ENCODE peak calls at places on chromosomes 11 and 22, in nine cellular contexts. One of them, this sample, is unnamed.

GRCh38 chr11:44316388-44317240 is 6.7 kb upstream of the ALX4 start:
- DNase-seq in kidney: peak; percentile 69
- DNase-seq in GM03348: no peak
- DNase-seq in activated T-cell treated with anti-CD3 and anti-CD28 coated beads, Interleukin-2, amount 50 U/mL, for 72 hours: no peak
- DNase-seq in stimulated activated CD4-positive, alpha-beta T cell treated with anti-CD3 and anti-CD28 coated beads, Interleukin-1b, Interleukin-23, amount 100 ng/mL, for 24 hours: no peak
- DNase-seq in HTR-8/SVneo: no peak
- DNase-seq in MM.1S: no peak
- DNase-seq in Right ventricle myocardium superior: no peak
- DNase-seq in effector CD4-positive, alpha-beta T cell: no peak
- DNase-seq in this sample: no peak

GRCh38 chr22:48347311-48347710 is 1480.4 kb downstream of the BRD1 start:
- DNase-seq in kidney: peak; percentile 29
- DNase-seq in GM03348: no peak
- DNase-seq in activated T-cell treated with anti-CD3 and anti-CD28 coated beads, Interleukin-2, amount 50 U/mL, for 72 hours: no peak
- DNase-seq in stimulated activated CD4-positive, alpha-beta T cell treated with anti-CD3 and anti-CD28 coated beads, Interleukin-1b, Interleukin-23, amount 100 ng/mL, for 24 hours: no peak
- DNase-seq in HTR-8/SVneo: no peak
- DNase-seq in MM.1S: no peak
- DNase-seq in Right ventricle myocardium superior: peak; percentile 13
- DNase-seq in effector CD4-positive, alpha-beta T cell: no peak
- DNase-seq in this sample: no peak

GRCh38 chr11:35030716-35031213 is 108.2 kb upstream of the CD44 start:
- DNase-seq in kidney: no peak
- DNase-seq in GM03348: peak; percentile 81
- DNase-seq in activated T-cell treated with anti-CD3 and anti-CD28 coated beads, Interleukin-2, amount 50 U/mL, for 72 hours: peak; percentile 31
- DNase-seq in stimulated activated CD4-positive, alpha-beta T cell treated with anti-CD3 and anti-CD28 coated beads, Interleukin-1b, Interleukin-23, amount 100 ng/mL, for 24 hours: no peak
- DNase-seq in HTR-8/SVneo: peak; percentile 75
- DNase-seq in MM.1S: no peak
- DNase-seq in Right ventricle myocardium superior: peak; percentile 53
- DNase-seq in effector CD4-positive, alpha-beta T cell: peak; percentile 41
- DNase-seq in this sample: no peak

GRCh38 chr11:118912742-118913410 is 12.8 kb downstream of the BCL9L start:
- DNase-seq in kidney: peak; percentile 75
- DNase-seq in GM03348: no peak
- DNase-seq in activated T-cell treated with anti-CD3 and anti-CD28 coated beads, Interleukin-2, amount 50 U/mL, for 72 hours: no peak
- DNase-seq in stimulated activated CD4-positive, alpha-beta T cell treated with anti-CD3 and anti-CD28 coated beads, Interleukin-1b, Interleukin-23, amount 100 ng/mL, for 24 hours: no peak
- DNase-seq in HTR-8/SVneo: no peak
- DNase-seq in MM.1S: no peak
- DNase-seq in Right ventricle myocardium superior: no peak
- DNase-seq in effector CD4-positive, alpha-beta T cell: no peak
- DNase-seq in this sample: no peak

GRCh38 chr11:56624661-56625110 is 10.0 kb upstream of the OR5M1 start:
- DNase-seq in kidney: no peak
- DNase-seq in GM03348: peak; percentile 74
- DNase-seq in activated T-cell treated with anti-CD3 and anti-CD28 coated beads, Interleukin-2, amount 50 U/mL, for 72 hours: no peak
- DNase-seq in stimulated activated CD4-positive, alpha-beta T cell treated with anti-CD3 and anti-CD28 coated beads, Interleukin-1b, Interleukin-23, amount 100 ng/mL, for 24 hours: no peak
- DNase-seq in HTR-8/SVneo: peak; percentile 12
- DNase-seq in MM.1S: peak; percentile 39
- DNase-seq in Right ventricle myocardium superior: no peak
- DNase-seq in effector CD4-positive, alpha-beta T cell: no peak
- DNase-seq in this sample: no peak

GRCh38 chr11:117427356-117427874 is 99.8 kb downstream of the CEP164 start:
- DNase-seq in kidney: peak; percentile 32
- DNase-seq in GM03348: no peak
- DNase-seq in activated T-cell treated with anti-CD3 and anti-CD28 coated beads, Interleukin-2, amount 50 U/mL, for 72 hours: no peak
- DNase-seq in stimulated activated CD4-positive, alpha-beta T cell treated with anti-CD3 and anti-CD28 coated beads, Interleukin-1b, Interleukin-23, amount 100 ng/mL, for 24 hours: no peak
- DNase-seq in HTR-8/SVneo: no peak
- DNase-seq in MM.1S: no peak
- DNase-seq in Right ventricle myocardium superior: no peak
- DNase-seq in effector CD4-positive, alpha-beta T cell: no peak
- DNase-seq in this sample: no peak

GRCh38 chr22:43433904-43434600 is 22.2 kb downstream of the MPPED1 start:
- DNase-seq in kidney: peak; percentile 35
- DNase-seq in GM03348: no peak
- DNase-seq in activated T-cell treated with anti-CD3 and anti-CD28 coated beads, Interleukin-2, amount 50 U/mL, for 72 hours: no peak
- DNase-seq in stimulated activated CD4-positive, alpha-beta T cell treated with anti-CD3 and anti-CD28 coated beads, Interleukin-1b, Interleukin-23, amount 100 ng/mL, for 24 hours: no peak
- DNase-seq in HTR-8/SVneo: no peak
- DNase-seq in MM.1S: no peak
- DNase-seq in Right ventricle myocardium superior: no peak
- DNase-seq in effector CD4-positive, alpha-beta T cell: no peak
- DNase-seq in this sample: no peak

GRCh38 chr11:66840317-66841091 is 2.7 kb upstream of the RCE1 start:
- DNase-seq in kidney: peak; percentile 27
- DNase-seq in GM03348: no peak
- DNase-seq in activated T-cell treated with anti-CD3 and anti-CD28 coated beads, Interleukin-2, amount 50 U/mL, for 72 hours: no peak
- DNase-seq in stimulated activated CD4-positive, alpha-beta T cell treated with anti-CD3 and anti-CD28 coated beads, Interleukin-1b, Interleukin-23, amount 100 ng/mL, for 24 hours: no peak
- DNase-seq in HTR-8/SVneo: no peak
- DNase-seq in MM.1S: no peak
- DNase-seq in Right ventricle myocardium superior: no peak
- DNase-seq in effector CD4-positive, alpha-beta T cell: no peak
- DNase-seq in this sample: no peak

GRCh38 chr11:64771861-64772260 is 6.5 kb downstream of the SF1 start:
- DNase-seq in kidney: no peak
- DNase-seq in GM03348: no peak
- DNase-seq in activated T-cell treated with anti-CD3 and anti-CD28 coated beads, Interleukin-2, amount 50 U/mL, for 72 hours: no peak
- DNase-seq in stimulated activated CD4-positive, alpha-beta T cell treated with anti-CD3 and anti-CD28 coated beads, Interleukin-1b, Interleukin-23, amount 100 ng/mL, for 24 hours: no peak
- DNase-seq in HTR-8/SVneo: no peak
- DNase-seq in MM.1S: no peak
- DNase-seq in Right ventricle myocardium superior: no peak
- DNase-seq in effector CD4-positive, alpha-beta T cell: no peak
- DNase-seq in this sample: no peak

GRCh38 chr22:45877651-45878050 is 99.3 kb downstream of the WNT7B start:
- DNase-seq in kidney: no peak
- DNase-seq in GM03348: no peak
- DNase-seq in activated T-cell treated with anti-CD3 and anti-CD28 coated beads, Interleukin-2, amount 50 U/mL, for 72 hours: no peak
- DNase-seq in stimulated activated CD4-positive, alpha-beta T cell treated with anti-CD3 and anti-CD28 coated beads, Interleukin-1b, Interleukin-23, amount 100 ng/mL, for 24 hours: no peak
- DNase-seq in HTR-8/SVneo: no peak
- DNase-seq in MM.1S: no peak
- DNase-seq in Right ventricle myocardium superior: no peak
- DNase-seq in effector CD4-positive, alpha-beta T cell: no peak
- DNase-seq in this sample: no peak

GRCh38 chr11:131297441-131297840 is 73.0 kb upstream of the NTM start:
- DNase-seq in kidney: no peak
- DNase-seq in GM03348: no peak
- DNase-seq in activated T-cell treated with anti-CD3 and anti-CD28 coated beads, Interleukin-2, amount 50 U/mL, for 72 hours: no peak
- DNase-seq in stimulated activated CD4-positive, alpha-beta T cell treated with anti-CD3 and anti-CD28 coated beads, Interleukin-1b, Interleukin-23, amount 100 ng/mL, for 24 hours: no peak
- DNase-seq in HTR-8/SVneo: no peak
- DNase-seq in MM.1S: no peak
- DNase-seq in Right ventricle myocardium superior: no peak
- DNase-seq in effector CD4-positive, alpha-beta T cell: no peak
- DNase-seq in this sample: no peak

GRCh38 chr11:63614136-63614664 is at the start of gene PLAAT3:
- DNase-seq in kidney: peak; percentile 94
- DNase-seq in GM03348: peak; percentile 79
- DNase-seq in activated T-cell treated with anti-CD3 and anti-CD28 coated beads, Interleukin-2, amount 50 U/mL, for 72 hours: peak; percentile 55
- DNase-seq in stimulated activated CD4-positive, alpha-beta T cell treated with anti-CD3 and anti-CD28 coated beads, Interleukin-1b, Interleukin-23, amount 100 ng/mL, for 24 hours: no peak
- DNase-seq in HTR-8/SVneo: peak; percentile 41
- DNase-seq in MM.1S: peak; percentile 35
- DNase-seq in Right ventricle myocardium superior: peak; percentile 93
- DNase-seq in effector CD4-positive, alpha-beta T cell: peak; percentile 10
- DNase-seq in this sample: no peak

GRCh38 chr22:17695986-17696385 is 57.4 kb downstream of the BCL2L13 start:
- DNase-seq in kidney: no peak
- DNase-seq in GM03348: no peak
- DNase-seq in activated T-cell treated with anti-CD3 and anti-CD28 coated beads, Interleukin-2, amount 50 U/mL, for 72 hours: no peak
- DNase-seq in stimulated activated CD4-positive, alpha-beta T cell treated with anti-CD3 and anti-CD28 coated beads, Interleukin-1b, Interleukin-23, amount 100 ng/mL, for 24 hours: no peak
- DNase-seq in HTR-8/SVneo: no peak
- DNase-seq in MM.1S: no peak
- DNase-seq in Right ventricle myocardium superior: no peak
- DNase-seq in effector CD4-positive, alpha-beta T cell: no peak
- DNase-seq in this sample: no peak

GRCh38 chr11:134045799-134046635 is 22.9 kb upstream of the JAM3 start:
- DNase-seq in kidney: no peak
- DNase-seq in GM03348: no peak
- DNase-seq in activated T-cell treated with anti-CD3 and anti-CD28 coated beads, Interleukin-2, amount 50 U/mL, for 72 hours: peak; percentile 48
- DNase-seq in stimulated activated CD4-positive, alpha-beta T cell treated with anti-CD3 and anti-CD28 coated beads, Interleukin-1b, Interleukin-23, amount 100 ng/mL, for 24 hours: no peak
- DNase-seq in HTR-8/SVneo: no peak
- DNase-seq in MM.1S: no peak
- DNase-seq in Right ventricle myocardium superior: peak; percentile 62
- DNase-seq in effector CD4-positive, alpha-beta T cell: no peak
- DNase-seq in this sample: no peak

GRCh38 chr11:65493367-65494176 is 5.3 kb upstream of the MALAT1 start:
- DNase-seq in kidney: peak; percentile 87
- DNase-seq in GM03348: peak; percentile 75
- DNase-seq in activated T-cell treated with anti-CD3 and anti-CD28 coated beads, Interleukin-2, amount 50 U/mL, for 72 hours: no peak
- DNase-seq in stimulated activated CD4-positive, alpha-beta T cell treated with anti-CD3 and anti-CD28 coated beads, Interleukin-1b, Interleukin-23, amount 100 ng/mL, for 24 hours: no peak
- DNase-seq in HTR-8/SVneo: peak; percentile 76
- DNase-seq in MM.1S: no peak
- DNase-seq in Right ventricle myocardium superior: peak; percentile 73
- DNase-seq in effector CD4-positive, alpha-beta T cell: no peak
- DNase-seq in this sample: no peak

GRCh38 chr22:29157759-29158535 is 47.7 kb upstream of the EMID1 start:
- DNase-seq in kidney: peak; percentile 29
- DNase-seq in GM03348: no peak
- DNase-seq in activated T-cell treated with anti-CD3 and anti-CD28 coated beads, Interleukin-2, amount 50 U/mL, for 72 hours: no peak
- DNase-seq in stimulated activated CD4-positive, alpha-beta T cell treated with anti-CD3 and anti-CD28 coated beads, Interleukin-1b, Interleukin-23, amount 100 ng/mL, for 24 hours: no peak
- DNase-seq in HTR-8/SVneo: no peak
- DNase-seq in MM.1S: no peak
- DNase-seq in Right ventricle myocardium superior: no peak
- DNase-seq in effector CD4-positive, alpha-beta T cell: no peak
- DNase-seq in this sample: no peak

GRCh38 chr11:74388678-74389327 is 9.4 kb downstream of the PGM2L1 start:
- DNase-seq in kidney: no peak
- DNase-seq in GM03348: peak; percentile 57
- DNase-seq in activated T-cell treated with anti-CD3 and anti-CD28 coated beads, Interleukin-2, amount 50 U/mL, for 72 hours: peak; percentile 73
- DNase-seq in stimulated activated CD4-positive, alpha-beta T cell treated with anti-CD3 and anti-CD28 coated beads, Interleukin-1b, Interleukin-23, amount 100 ng/mL, for 24 hours: peak; percentile 43
- DNase-seq in HTR-8/SVneo: peak; percentile 54
- DNase-seq in MM.1S: peak; percentile 74
- DNase-seq in Right ventricle myocardium superior: no peak
- DNase-seq in effector CD4-positive, alpha-beta T cell: peak; percentile 71
- DNase-seq in this sample: no peak

GRCh38 chr11:122743949-122744876 is 88.7 kb downstream of the UBASH3B start:
- DNase-seq in kidney: no peak
- DNase-seq in GM03348: no peak
- DNase-seq in activated T-cell treated with anti-CD3 and anti-CD28 coated beads, Interleukin-2, amount 50 U/mL, for 72 hours: peak; percentile 88
- DNase-seq in stimulated activated CD4-positive, alpha-beta T cell treated with anti-CD3 and anti-CD28 coated beads, Interleukin-1b, Interleukin-23, amount 100 ng/mL, for 24 hours: peak; percentile 59
- DNase-seq in HTR-8/SVneo: no peak
- DNase-seq in MM.1S: peak; percentile 80
- DNase-seq in Right ventricle myocardium superior: no peak
- DNase-seq in effector CD4-positive, alpha-beta T cell: peak; percentile 61
- DNase-seq in this sample: no peak

GRCh38 chr11:2139691-2140337 is 625 bp upstream of the IGF2 start:
- DNase-seq in kidney: peak; percentile 70
- DNase-seq in GM03348: no peak
- DNase-seq in activated T-cell treated with anti-CD3 and anti-CD28 coated beads, Interleukin-2, amount 50 U/mL, for 72 hours: no peak
- DNase-seq in stimulated activated CD4-positive, alpha-beta T cell treated with anti-CD3 and anti-CD28 coated beads, Interleukin-1b, Interleukin-23, amount 100 ng/mL, for 24 hours: no peak
- DNase-seq in HTR-8/SVneo: no peak
- DNase-seq in MM.1S: no peak
- DNase-seq in Right ventricle myocardium superior: peak; percentile 35
- DNase-seq in effector CD4-positive, alpha-beta T cell: no peak
- DNase-seq in this sample: no peak

GRCh38 chr11:10900686-10901415 is 43.0 kb upstream of the ZBED5 start:
- DNase-seq in kidney: no peak
- DNase-seq in GM03348: peak; percentile 25
- DNase-seq in activated T-cell treated with anti-CD3 and anti-CD28 coated beads, Interleukin-2, amount 50 U/mL, for 72 hours: no peak
- DNase-seq in stimulated activated CD4-positive, alpha-beta T cell treated with anti-CD3 and anti-CD28 coated beads, Interleukin-1b, Interleukin-23, amount 100 ng/mL, for 24 hours: no peak
- DNase-seq in HTR-8/SVneo: peak; percentile 8
- DNase-seq in MM.1S: no peak
- DNase-seq in Right ventricle myocardium superior: no peak
- DNase-seq in effector CD4-positive, alpha-beta T cell: no peak
- DNase-seq in this sample: no peak

GRCh38 chr11:35227551-35228341 is 88.8 kb downstream of the CD44 start:
- DNase-seq in kidney: no peak
- DNase-seq in GM03348: no peak
- DNase-seq in activated T-cell treated with anti-CD3 and anti-CD28 coated beads, Interleukin-2, amount 50 U/mL, for 72 hours: no peak
- DNase-seq in stimulated activated CD4-positive, alpha-beta T cell treated with anti-CD3 and anti-CD28 coated beads, Interleukin-1b, Interleukin-23, amount 100 ng/mL, for 24 hours: no peak
- DNase-seq in HTR-8/SVneo: no peak
- DNase-seq in MM.1S: no peak
- DNase-seq in Right ventricle myocardium superior: no peak
- DNase-seq in effector CD4-positive, alpha-beta T cell: no peak
- DNase-seq in this sample: no peak

GRCh38 chr11:13984616-13985474 is 22.3 kb downstream of the SPON1 start:
- DNase-seq in kidney: no peak
- DNase-seq in GM03348: peak; percentile 27
- DNase-seq in activated T-cell treated with anti-CD3 and anti-CD28 coated beads, Interleukin-2, amount 50 U/mL, for 72 hours: no peak
- DNase-seq in stimulated activated CD4-positive, alpha-beta T cell treated with anti-CD3 and anti-CD28 coated beads, Interleukin-1b, Interleukin-23, amount 100 ng/mL, for 24 hours: no peak
- DNase-seq in HTR-8/SVneo: no peak
- DNase-seq in MM.1S: no peak
- DNase-seq in Right ventricle myocardium superior: no peak
- DNase-seq in effector CD4-positive, alpha-beta T cell: no peak
- DNase-seq in this sample: no peak